ENCODE peak calls at places on chromosomes 13 and 19, in eight cellular contexts. Z is CD4-positive, alpha-beta T cell; S is ELR; T is cardiac muscle cell; G is H9; U is DMS 273 treated with DMSO at 0.1 percent for 48 hours; F is neural crest cell; P is left ventricle myocardium superior. D is an unnamed sample.

GRCh38 chr13:114115191-114115671 is 17.2 kb downstream of the RASA3 start:
- DNase-seq in T (no peak), G (no peak), P (peak; percentile 63), F (no peak), S (peak; percentile 98), Z (no peak), U (no peak), D (no peak)

GRCh38 chr13:99119686-99120085 is 81.0 kb upstream of the UBAC2 start:
- DNase-seq in Z (no peak), S (no peak), P (no peak), U (no peak), F (no peak), G (no peak), T (no peak), D (no peak)

GRCh38 chr13:112839347-112840105 is 129.5 kb upstream of the MCF2L start:
- DNase-seq in T (no peak), F (no peak), U (no peak), S (peak; percentile 8), G (no peak), Z (no peak), P (no peak), D (no peak)

GRCh38 chr13:62387642-62388041 is 972.0 kb upstream of the PCDH20 start:
- DNase-seq in T (no peak), F (no peak), P (no peak), Z (no peak), G (no peak), U (no peak), S (peak; percentile 58), D (no peak)

GRCh38 chr13:79776538-79776937 is 295.6 kb downstream of the NDFIP2 start:
- DNase-seq in T (no peak), P (no peak), U (no peak), F (no peak), Z (no peak), S (peak; percentile 51), G (no peak), D (no peak)

GRCh38 chr19:46840157-46840942 is 10.3 kb downstream of the AP2S1 start:
- DNase-seq in F (peak; percentile 46), G (peak; percentile 78), S (peak; percentile 71), P (peak; percentile 68), Z (peak; percentile 41), U (peak; percentile 32), T (peak; percentile 79), D (peak; percentile 69)

GRCh38 chr13:107994137-107994536 is 221.2 kb downstream of the LIG4 start:
- DNase-seq in T (no peak), F (no peak), P (no peak), U (no peak), Z (no peak), G (no peak), S (no peak), D (no peak)

GRCh38 chr13:30847697-30848307 is 58.3 kb upstream of the MEDAG start:
- DNase-seq in S (peak; percentile 94), P (no peak), Z (no peak), T (no peak), G (no peak), U (no peak), F (no peak), D (no peak)

GRCh38 chr19:48728882-48729645 is 9.5 kb upstream of the MAMSTR start:
- DNase-seq in G (peak; percentile 64), S (no peak), U (no peak), P (no peak), T (no peak), Z (no peak), F (no peak), D (no peak)

GRCh38 chr13:44347905-44348304 is 25.7 kb upstream of the SERP2 start:
- DNase-seq in U (no peak), G (no peak), T (peak; percentile 47), F (no peak), P (no peak), S (no peak), Z (no peak), D (no peak)

GRCh38 chr19:43783636-43784035 is 2.9 kb upstream of the KCNN4 start:
- DNase-seq in T (no peak), F (no peak), G (no peak), S (no peak), U (no peak), Z (no peak), P (no peak), D (no peak)

D was measured in B cell.